ENCODE peak calls at places on chromosomes 13 and 19, in five cellular contexts. X is mucosa of descending colon, M is psoas muscle, R is AG09309, G is bronchial epithelial cell. Z is an unnamed sample.

GRCh38 chr19:11324079-11324661 is 15.3 kb downstream of the RAB3D start:
- DNase-seq in R (peak; percentile 92), M (peak; percentile 79), X (peak; percentile 78), G (peak; percentile 93), Z (no peak)

GRCh38 chr19:42942187-42942789 is 5.3 kb upstream of the PSG7 start:
- DNase-seq in R (no peak), G (peak; percentile 37), X (peak; percentile 1), M (no peak), Z (no peak)

GRCh38 chr13:99415851-99416331 is 85.4 kb upstream of the TM9SF2 start:
- DNase-seq in X (no peak), R (no peak), M (no peak), G (no peak), Z (no peak)

GRCh38 chr13:53800011-53800410 is 771.4 kb downstream of the OLFM4 start:
- DNase-seq in R (no peak), X (no peak), G (no peak), M (no peak), Z (no peak)

GRCh38 chr19:44401108-44401786 is at the start of gene ZNF285:
- DNase-seq in M (peak; percentile 95), X (peak; percentile 93), R (peak; percentile 80), G (peak; percentile 89), Z (peak; percentile 75)

GRCh38 chr19:917323-918151 is at the start of gene KISS1R:
- DNase-seq in M (no peak), R (no peak), G (no peak), X (peak; percentile 45), Z (peak; percentile 71)

GRCh38 chr13:30995331-30995730 is 62.9 kb downstream of the TEX26 start:
- DNase-seq in X (no peak), G (no peak), R (no peak), M (no peak), Z (no peak)

GRCh38 chr13:26022538-26023292 is 29.1 kb downstream of the SHISA2 start:
- DNase-seq in R (peak; percentile 16), X (peak; percentile 14), G (peak; percentile 58), M (peak; percentile 86), Z (no peak)

GRCh38 chr13:29484236-29484635 is 111.3 kb downstream of the SLC7A1 start:
- DNase-seq in R (no peak), G (no peak), M (no peak), X (no peak), Z (no peak)

GRCh38 chr19:16185925-16186234 is 670 bp downstream of the FAM32A start:
- DNase-seq in R (no peak), G (no peak), X (no peak), M (no peak), Z (no peak)
- TF ChIP-seq CTCF in R (peak; percentile 58), G (peak; percentile 61), X (no peak), M (peak; percentile 23), Z (no peak)

DNA sequence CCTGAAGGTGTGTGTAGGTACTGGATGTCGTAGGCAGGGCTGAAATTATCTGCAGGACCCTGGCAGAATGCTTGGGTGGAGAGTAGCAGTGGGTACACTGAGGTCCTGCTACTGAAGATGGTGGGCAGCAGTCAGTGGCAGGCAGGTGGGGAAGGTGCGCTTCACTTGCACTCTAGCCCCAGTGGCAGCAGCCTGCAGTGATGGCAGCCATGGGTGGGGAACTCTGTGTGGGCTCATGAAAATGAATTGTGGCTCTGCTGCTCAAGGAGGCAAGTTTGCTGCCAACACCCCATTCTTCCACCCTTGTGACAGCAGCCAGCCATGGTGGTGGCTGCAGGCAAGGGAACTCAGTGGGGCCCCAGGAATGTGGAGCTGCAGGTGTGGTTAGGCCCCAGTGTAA is 1242.7 kb upstream of the MIR17HG start:
- DNase-seq in G (no peak), M (no peak), R (no peak), X (no peak), Z (no peak)
- TF ChIP-seq CTCF in G (no peak), M (no peak), R (no peak), X (no peak), Z (no peak)

GRCh38 chr19:33947565-33947964 is 150.9 kb downstream of the KCTD15 start:
- DNase-seq in X (peak; percentile 8), M (no peak), R (no peak), G (peak; percentile 1), Z (no peak)
- TF ChIP-seq CTCF in X (no peak), M (no peak), R (peak; percentile 16), G (peak; percentile 23), Z (no peak)

DNA sequence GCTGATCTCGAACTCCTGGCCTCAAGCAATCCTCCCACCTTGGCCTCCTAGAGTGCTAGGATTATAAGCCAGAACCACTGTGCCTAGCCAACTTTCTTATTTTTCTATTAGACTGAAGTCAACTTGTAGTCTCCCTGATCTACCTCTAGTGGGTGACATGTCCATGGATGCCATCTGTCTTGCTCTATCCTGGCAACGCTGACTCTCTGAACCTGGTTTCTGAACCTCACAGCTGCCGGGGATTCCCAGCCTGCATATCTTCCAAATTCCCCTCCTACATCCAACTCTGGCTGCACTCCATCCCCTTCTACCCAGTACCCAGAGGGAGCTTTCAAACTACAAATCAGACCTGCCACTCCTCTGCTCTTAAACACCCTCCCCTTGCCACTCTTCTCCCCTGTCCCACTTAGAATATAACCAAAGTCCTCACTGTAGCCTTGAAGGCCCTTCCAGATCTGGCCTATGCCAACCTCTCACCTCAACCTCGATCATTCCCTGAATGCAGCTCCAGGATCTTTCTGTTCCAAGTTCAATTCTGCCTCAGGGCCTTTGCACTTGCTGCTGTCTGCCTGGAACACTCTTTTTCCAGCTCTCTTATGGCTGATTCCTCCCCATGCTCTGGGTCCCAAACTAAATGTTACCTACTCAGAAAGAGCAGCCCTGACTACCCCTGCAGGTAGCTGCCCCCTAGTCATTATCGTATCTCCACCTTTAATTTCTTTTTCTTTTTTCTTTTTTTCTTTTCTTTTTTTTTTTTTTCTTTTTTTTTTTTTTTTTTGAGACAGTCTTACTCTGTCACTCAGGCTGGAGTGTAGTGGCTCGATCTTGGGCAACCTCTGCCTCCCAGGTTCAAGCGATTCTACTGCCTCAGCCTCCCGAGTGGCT is 2.2 kb downstream of the CLIP3 start:
- DNase-seq in R (no peak), M (no peak), G (peak; percentile 24), X (no peak), Z (no peak)
- TF ChIP-seq CTCF in R (peak; percentile 35), M (no peak), G (peak; percentile 43), X (no peak), Z (no peak)

DNA sequence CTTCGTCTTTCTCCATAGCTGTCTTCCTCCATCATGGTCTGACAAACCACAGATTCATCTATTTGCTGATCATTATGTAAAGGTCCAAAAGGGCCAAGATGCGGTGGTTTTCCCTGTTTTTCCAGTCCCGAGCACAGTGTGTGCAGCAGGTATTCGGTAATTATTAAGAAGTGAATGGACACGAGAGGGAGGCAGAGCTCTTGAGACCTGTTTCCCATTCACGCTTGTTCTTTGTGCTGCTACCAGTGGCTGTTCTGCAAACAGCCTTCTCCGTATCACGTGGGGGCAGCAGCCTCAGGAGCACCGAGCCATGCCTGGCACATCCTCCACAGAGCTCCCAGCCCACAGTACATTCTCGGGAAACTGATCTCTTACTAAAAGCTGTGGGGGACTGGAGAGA is 50.3 kb downstream of the CCDC70 start:
- DNase-seq in X (no peak), M (no peak), R (no peak), G (peak; percentile 34), Z (no peak)
- TF ChIP-seq CTCF in X (no peak), M (no peak), R (no peak), G (peak; percentile 31), Z (no peak)

DNA sequence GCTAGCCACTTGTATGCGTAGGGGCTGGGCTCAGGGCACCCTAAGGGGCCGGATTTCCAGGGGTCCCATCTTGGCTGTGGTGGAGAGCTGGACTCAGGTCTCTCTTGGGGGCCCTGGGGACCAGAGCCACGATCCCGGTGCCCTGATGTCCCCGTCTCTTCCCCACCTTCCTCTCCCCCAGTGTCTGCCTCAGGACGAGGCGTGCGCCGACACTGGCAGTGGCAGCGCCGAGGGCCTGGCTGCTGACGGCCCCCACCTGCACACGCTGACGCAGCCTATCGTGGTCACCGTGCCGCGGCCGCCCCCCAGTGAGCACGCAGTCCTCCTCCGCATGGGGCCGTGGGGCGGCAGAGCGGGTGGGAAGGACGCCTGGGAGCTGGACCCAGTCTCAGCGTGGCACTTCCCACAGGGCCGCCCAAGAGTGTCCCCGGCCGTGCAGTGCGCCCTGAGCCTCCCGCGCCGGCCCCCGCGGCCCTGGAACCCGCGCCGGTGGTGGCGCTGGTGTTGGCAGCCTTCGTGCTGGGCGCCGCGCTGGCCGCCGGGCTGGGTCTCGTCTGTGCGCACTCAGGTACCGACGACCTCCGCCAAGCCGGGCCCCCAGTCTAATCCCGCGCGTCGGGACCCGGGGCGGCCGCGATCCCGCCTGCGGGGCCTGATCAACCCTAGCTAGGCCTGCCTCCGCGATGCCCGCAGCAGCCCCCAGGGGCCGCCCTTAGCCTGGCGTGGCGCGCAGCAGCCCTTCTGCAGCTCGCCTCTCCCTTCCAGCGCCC is 2.7 kb upstream of the SNAPC2 start:
- DNase-seq in G (no peak), M (no peak), R (no peak), X (peak; percentile 63), Z (peak; percentile 55)
- TF ChIP-seq CTCF in G (peak; percentile 78), M (peak; percentile 49), R (peak; percentile 65), X (peak; percentile 60), Z (no peak)

GRCh38 chr13:28415994-28416411 is 78.9 kb downstream of the FLT1 start:
- DNase-seq in R (no peak), G (peak; percentile 2), M (no peak), X (no peak), Z (no peak)
- TF ChIP-seq CTCF in R (no peak), G (no peak), M (no peak), X (no peak), Z (no peak)

DNA sequence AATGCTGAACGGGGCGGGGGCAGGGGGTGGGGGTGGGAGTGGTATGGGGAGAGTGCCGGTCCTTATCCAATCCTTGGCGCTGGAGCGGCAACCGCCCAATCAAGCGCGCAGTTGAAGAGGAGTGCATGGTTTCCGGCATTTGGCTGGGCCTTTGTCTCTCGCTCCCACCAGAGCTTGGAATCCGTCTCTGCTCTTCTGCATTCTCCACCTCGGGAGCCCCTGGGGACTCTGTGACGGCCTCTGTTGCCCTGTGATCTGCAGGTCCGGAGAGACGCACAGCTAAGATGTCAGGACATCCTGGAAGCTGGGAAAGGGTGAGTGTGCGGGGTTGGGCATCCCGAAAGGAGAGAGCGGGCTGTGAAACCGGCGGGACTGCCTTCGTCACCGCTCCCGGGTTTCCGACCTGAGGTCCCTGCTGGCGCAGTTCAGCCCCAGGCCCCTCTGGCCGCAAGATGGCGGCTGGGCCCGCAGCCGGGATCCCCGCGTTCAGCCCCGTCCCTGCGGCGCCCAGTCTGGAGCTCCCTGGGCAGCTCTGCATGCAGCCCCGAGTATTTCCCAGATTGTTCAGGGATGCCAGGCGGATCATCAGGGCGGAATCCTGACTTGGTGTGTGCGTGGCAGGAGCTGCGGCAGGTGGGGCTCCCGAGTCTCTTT is 53.6 kb upstream of the ZNF254 start:
- DNase-seq in G (peak; percentile 77), X (peak; percentile 91), R (peak; percentile 68), M (peak; percentile 89), Z (peak; percentile 63)
- TF ChIP-seq CTCF in G (peak; percentile 26), X (no peak), R (no peak), M (no peak), Z (no peak)

GRCh38 chr19:16518483-16519229 is 22.5 kb downstream of the C19orf44 start:
- DNase-seq in X (no peak), M (no peak), R (no peak), G (no peak), Z (no peak)
- TF ChIP-seq CTCF in X (no peak), M (no peak), R (peak; percentile 31), G (peak; percentile 14), Z (no peak)